ENCODE peak calls at places on chromosomes 11 and 22, in six cellular contexts. N, I, P, H, T and D are unnamed samples. For H3K4me1, the result is how much of the 10 kb centered on the place peaks cover.

GRCh38 chr11:100536979-100537378 is 150.1 kb upstream of the ARHGAP42 start:
- DNase-seq in H (no peak), N (no peak), P (no peak), I (no peak), T (no peak), D (no peak)

GRCh38 chr11:66418168-66418985 is 2.5 kb upstream of the NPAS4 start:
- DNase-seq in N (peak), H (peak), P (peak), T (peak), I (peak), D (peak)

GRCh38 chr11:113048820-113049555 is 87.8 kb downstream of the NCAM1 start:
- DNase-seq in T (no peak), H (no peak), N (no peak), I (no peak), P (no peak), D (no peak)

GRCh38 chr11:123308077-123308476 is 113.0 kb upstream of the CLMP start:
- DNase-seq in P (peak), N (no peak), T (no peak), I (no peak), H (peak), D (no peak)

GRCh38 chr11:126182787-126183445 is 28.5 kb downstream of the RPUSD4 start:
- DNase-seq in P (no peak), I (no peak), N (no peak), H (no peak), T (no peak), D (no peak)

GRCh38 chr11:60959445-60959844 is 7.5 kb upstream of the SLC15A3 start:
- DNase-seq in N (no peak), H (no peak), I (no peak), P (no peak), T (no peak), D (no peak)

GRCh38 chr11:92152245-92152644 is 72.4 kb upstream of the FAT3 start:
- DNase-seq in H (peak), N (no peak), T (peak), P (no peak), I (no peak), D (no peak)

GRCh38 chr11:555500-556174 is 4.9 kb downstream of the LMNTD2 start:
- DNase-seq in I (no peak), T (no peak), H (peak), N (no peak), P (no peak), D (no peak)

DNA sequence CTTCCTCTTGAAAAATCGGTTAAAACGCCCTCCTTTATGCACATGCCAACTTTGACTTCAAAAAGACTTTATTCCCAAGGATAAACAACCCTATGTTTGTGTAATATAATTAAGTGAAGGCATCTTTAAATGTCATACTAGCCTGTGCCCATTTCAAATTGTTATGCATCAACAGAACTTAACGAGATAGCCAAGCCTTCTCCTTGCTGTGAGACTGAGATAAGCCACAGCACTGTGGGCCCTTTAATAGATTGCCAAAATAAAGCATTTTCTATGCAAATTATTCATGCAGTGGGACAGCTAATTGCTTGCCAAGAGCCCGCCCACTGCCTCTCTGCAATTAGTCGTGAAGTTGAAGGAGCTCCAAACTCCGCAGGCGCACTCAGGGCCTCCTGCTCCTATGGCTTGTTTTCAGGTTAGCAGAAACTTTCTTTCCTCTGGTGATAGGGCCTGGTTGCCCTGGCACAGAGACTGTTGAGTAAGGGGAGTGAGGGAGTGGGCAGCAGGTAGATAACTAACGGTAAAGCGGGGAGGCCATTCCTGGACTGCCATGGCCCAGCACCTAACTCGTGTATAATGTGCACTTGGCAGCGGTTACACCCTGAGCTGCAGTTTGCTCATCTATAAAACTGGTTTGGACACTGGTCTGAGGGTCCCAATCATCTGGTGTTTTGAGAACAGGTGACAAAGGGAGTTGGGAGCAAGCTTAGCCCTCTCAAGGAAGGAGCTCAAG is 33.8 kb upstream of the RIC3 start:
- DNase-seq in I (no peak), P (no peak), T (no peak), N (no peak), H (no peak), D (no peak)
- H3K4me1 ChIP-seq in I (under half), P (under half), T (under half), N (under half), H (under half), D (under half)

GRCh38 chr22:37258005-37258790 is 14.1 kb upstream of the RAC2 start:
- DNase-seq in T (no peak), N (no peak), P (no peak), I (no peak), H (no peak), D (no peak)

GRCh38 chr22:37260396-37260795 is 16.3 kb upstream of the RAC2 start:
- DNase-seq in P (no peak), I (no peak), H (no peak), T (no peak), N (no peak), D (no peak)

GRCh38 chr22:37258810-37259472 is 14.9 kb upstream of the RAC2 start:
- DNase-seq in I (no peak), P (no peak), N (no peak), H (no peak), T (no peak), D (no peak)

GRCh38 chr22:37260939-37261338 is 16.9 kb upstream of the RAC2 start:
- DNase-seq in I (peak), T (peak), H (peak), N (peak), P (no peak), D (no peak)

DNA sequence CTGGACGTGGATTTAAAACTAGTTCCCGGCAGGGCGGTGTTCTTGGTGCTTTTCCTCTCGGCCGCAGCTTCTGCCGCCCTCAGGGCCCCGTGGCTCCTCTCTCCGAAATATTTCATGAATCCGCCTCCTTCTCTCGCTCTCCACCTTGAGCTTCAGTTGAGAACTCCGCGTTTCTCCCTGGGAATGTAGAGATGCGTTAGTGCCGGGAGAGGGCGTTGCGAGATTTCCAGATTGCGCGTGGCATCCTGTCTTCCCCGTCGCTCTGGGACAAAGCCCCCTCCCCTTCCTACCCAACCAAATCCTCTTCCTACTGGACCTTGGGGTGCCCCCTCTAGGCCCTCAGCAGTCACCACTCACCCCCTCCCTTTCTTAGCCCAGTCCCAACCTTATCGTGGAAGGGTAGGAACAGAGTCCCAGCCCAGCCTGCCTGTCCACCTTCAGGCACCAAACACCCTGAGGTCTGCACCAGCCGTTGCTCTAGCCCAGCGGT is 15.5 kb upstream of the RAC2 start:
- DNase-seq in P (no peak), T (no peak), I (peak), H (peak), N (peak), D (no peak)
- TF ChIP-seq SIN3A in P (no peak), T (no peak), I (no peak), H (no peak), N (no peak), D (no peak)

DNA sequence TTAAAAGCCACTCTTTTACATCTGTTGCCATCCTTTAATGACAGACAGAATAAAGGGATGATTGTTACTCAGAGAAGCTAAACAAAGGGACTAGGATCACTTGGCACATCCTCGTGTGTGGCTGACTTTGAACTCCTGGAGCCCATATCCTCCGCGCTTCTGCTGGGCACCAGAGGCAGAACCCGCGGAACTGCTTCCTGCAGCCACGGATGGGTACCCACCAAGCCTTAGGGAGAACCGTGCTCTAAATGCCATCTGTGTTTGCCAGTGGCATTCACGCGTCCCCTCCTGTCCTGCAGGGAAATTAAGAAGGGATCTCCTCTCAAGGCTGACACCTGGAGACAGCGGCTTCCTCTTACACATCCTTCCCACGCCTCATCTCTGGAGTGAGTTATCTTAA is 294.4 kb downstream of the NTM start:
- DNase-seq in T (no peak), I (no peak), P (no peak), H (no peak), N (no peak), D (no peak)
- TF ChIP-seq REST in T (no peak), I (no peak), P (no peak), H (no peak), N (no peak), D (no peak)

DNA sequence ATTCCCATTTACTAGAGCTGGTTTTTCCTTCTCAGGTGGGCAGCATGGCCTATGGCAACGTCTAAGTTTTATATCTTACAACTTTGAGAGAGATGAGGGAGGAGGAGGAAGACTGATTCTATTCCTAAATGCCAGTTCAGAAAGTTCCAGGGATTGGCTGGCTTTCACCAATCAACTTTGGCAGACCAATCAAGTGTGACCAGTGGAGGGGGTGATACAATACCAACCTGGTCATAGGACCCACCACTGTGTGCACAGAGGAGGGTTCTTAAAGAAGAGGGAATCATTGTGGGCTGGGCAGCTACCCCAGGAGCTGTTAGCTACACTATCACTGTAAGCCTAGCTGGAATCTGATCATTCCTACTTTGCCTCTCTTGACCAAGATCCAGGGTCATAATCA is 8.1 kb downstream of the DIXDC1 start:
- DNase-seq in N (no peak), P (no peak), I (no peak), H (no peak), T (no peak), D (no peak)
- H3K4me1 ChIP-seq in N (under half), P (under half), I (under half), H (under half), T (under half), D (under half)

DNA sequence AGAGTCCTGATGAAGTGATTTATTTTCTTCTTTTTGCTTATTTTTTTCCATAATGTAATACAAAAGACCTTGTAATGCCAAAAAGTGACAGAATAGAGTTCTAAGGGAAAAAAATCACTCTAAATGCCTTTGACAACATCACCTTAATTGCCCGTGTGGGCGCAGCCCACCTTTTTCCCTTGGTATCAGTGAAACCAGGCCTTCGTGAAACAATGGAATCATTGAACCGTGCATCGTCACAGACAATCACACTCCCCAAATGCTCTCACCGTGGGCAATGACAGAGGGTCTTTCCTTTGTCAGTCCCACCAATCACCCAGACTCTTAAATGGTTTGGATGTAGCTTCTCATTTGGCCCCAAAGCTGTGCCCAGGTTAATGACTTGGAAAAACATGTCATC is 9.6 kb upstream of the SLC6A5 start:
- DNase-seq in P (no peak), H (no peak), T (no peak), N (no peak), I (no peak), D (no peak)
- TF ChIP-seq SIN3A in P (no peak), H (no peak), T (no peak), N (no peak), I (no peak), D (no peak)

GRCh38 chr11:1623716-1624115 is 1.8 kb upstream of the KRTAP5-4 start:
- DNase-seq in P (no peak), N (no peak), T (no peak), H (no peak), I (no peak), D (no peak)

GRCh38 chr11:1625541-1625940 is 3.6 kb upstream of the KRTAP5-4 start:
- DNase-seq in H (no peak), T (no peak), N (no peak), I (no peak), P (no peak), D (no peak)

GRCh38 chr11:1628506-1629325 is 859 bp upstream of the KRTAP5-5 start:
- DNase-seq in N (peak), T (peak), H (peak), I (no peak), P (no peak), D (no peak)

GRCh38 chr11:1622076-1622475 is at the start of gene KRTAP5-4:
- DNase-seq in H (no peak), T (no peak), I (no peak), P (no peak), N (no peak), D (no peak)

GRCh38 chr11:1624621-1625020 is 2.7 kb upstream of the KRTAP5-4 start:
- DNase-seq in T (no peak), H (no peak), P (no peak), N (no peak), I (no peak), D (no peak)
- TF ChIP-seq REST in T (no peak), H (no peak), P (no peak), N (no peak), I (no peak), D (no peak)